ENCODE peak calls at places on chromosomes 7 and 10, in seven cellular contexts. I is HEK293T, W is K562, H is HepG2, Q is WTC11, G is H1, K is GM12878. R is an unnamed sample.

GRCh38 chr10:62554632-62555199 is 180.5 kb downstream of the ZNF365 start:
- DNase-seq in I (peak), W (peak), H (peak), Q (peak), G (no peak), K (no peak), R (peak)

GRCh38 chr7:4072161-4072925 is 609.8 kb upstream of the FOXK1 start:
- DNase-seq in I (no peak), W (no peak), H (no peak), Q (no peak), G (no peak), K (no peak), R (no peak)

GRCh38 chr10:5812283-5813090 is 747 bp downstream of the GDI2 start:
- DNase-seq in I (peak), W (peak), H (no peak), Q (peak), G (no peak), K (no peak), R (no peak)

GRCh38 chr7:123343611-123344010 is 143.8 kb upstream of the SLC13A1 start:
- DNase-seq in I (no peak), W (no peak), H (no peak), Q (no peak), G (no peak), K (no peak), R (no peak)

GRCh38 chr10:124019886-124020797 is 73.3 kb downstream of the CHST15 start:
- DNase-seq in I (no peak), W (no peak), H (no peak), Q (peak), G (peak), K (no peak), R (no peak)

GRCh38 chr7:116820149-116820548 is 42.2 kb upstream of the CAPZA2 start:
- DNase-seq in I (no peak), W (no peak), H (no peak), Q (no peak), G (no peak), K (no peak), R (no peak)

GRCh38 chr7:92058040-92058439 is 76.2 kb downstream of the CYP51A1 start:
- DNase-seq in I (no peak), W (no peak), H (no peak), Q (no peak), G (no peak), K (peak), R (no peak)

GRCh38 chr7:89618269-89618668 is 536.0 kb upstream of the STEAP1 start:
- DNase-seq in I (no peak), W (no peak), H (no peak), Q (no peak), G (no peak), K (no peak), R (no peak)

GRCh38 chr7:49773939-49774458 is 561 bp downstream of the VWC2 start:
- DNase-seq in I (no peak), W (no peak), H (no peak), Q (peak), G (no peak), K (no peak), R (no peak)

GRCh38 chr10:82378146-82378545 is 503.2 kb downstream of the NRG3 start:
- DNase-seq in I (no peak), W (no peak), H (no peak), Q (no peak), G (no peak), K (no peak), R (no peak)

GRCh38 chr7:127901895-127902703 is 129.1 kb downstream of the LRRC4 start:
- DNase-seq in I (no peak), W (no peak), H (no peak), Q (no peak), G (no peak), K (peak), R (no peak)

GRCh38 chr7:149495785-149496641 is 1.6 kb downstream of the ZNF746 start:
- DNase-seq in I (no peak), W (no peak), H (peak), Q (no peak), G (no peak), K (no peak), R (no peak)

GRCh38 chr7:66224171-66224773 is 19.1 kb downstream of the TPST1 start:
- DNase-seq in I (no peak), W (no peak), H (no peak), Q (no peak), G (no peak), K (no peak), R (no peak)

GRCh38 chr10:77637474-77637985 is at the start of gene KCNMA1:
- DNase-seq in I (no peak), W (no peak), H (no peak), Q (peak), G (no peak), K (no peak), R (no peak)

GRCh38 chr7:18566829-18567228 is 71.3 kb downstream of the HDAC9 start:
- DNase-seq in I (no peak), W (no peak), H (no peak), Q (no peak), G (no peak), K (peak), R (no peak)

GRCh38 chr7:41873781-41874180 is 170.9 kb upstream of the INHBA start:
- DNase-seq in I (no peak), W (no peak), H (no peak), Q (no peak), G (no peak), K (no peak), R (no peak)

GRCh38 chr7:144534196-144534595 is 130.7 kb upstream of the NOBOX start:
- DNase-seq in I (no peak), W (no peak), H (peak), Q (no peak), G (no peak), K (no peak), R (no peak)

GRCh38 chr7:42091461-42092229 is 145.4 kb downstream of the GLI3 start:
- DNase-seq in I (no peak), W (no peak), H (peak), Q (peak), G (peak), K (no peak), R (no peak)

GRCh38 chr7:54546081-54546985 is 4.2 kb downstream of the VSTM2A start:
- DNase-seq in I (peak), W (peak), H (peak), Q (peak), G (no peak), K (no peak), R (no peak)

GRCh38 chr7:107150375-107151073 is 18.3 kb upstream of the HBP1 start:
- DNase-seq in I (peak), W (peak), H (peak), Q (peak), G (no peak), K (no peak), R (peak)

GRCh38 chr7:158030071-158030470 is 557.6 kb downstream of the PTPRN2 start:
- DNase-seq in I (no peak), W (no peak), H (no peak), Q (no peak), G (no peak), K (no peak), R (no peak)

GRCh38 chr7:151715661-151716338 is 161.1 kb downstream of the PRKAG2 start:
- DNase-seq in I (no peak), W (no peak), H (no peak), Q (no peak), G (no peak), K (no peak), R (no peak)

GRCh38 chr10:58666024-58666423 is 153.4 kb downstream of the BICC1 start:
- DNase-seq in I (no peak), W (no peak), H (peak), Q (no peak), G (no peak), K (no peak), R (no peak)

GRCh38 chr10:14879055-14879800 is 562 bp downstream of the SUV39H2 start:
- DNase-seq in I (no peak), W (no peak), H (peak), Q (peak), G (no peak), K (no peak), R (no peak)

GRCh38 chr10:103512166-103512565 is 18.7 kb downstream of the NEURL1 start:
- DNase-seq in I (no peak), W (no peak), H (no peak), Q (no peak), G (no peak), K (no peak), R (no peak)

GRCh38 chr7:114084381-114085312 is 165.8 kb upstream of the PPP1R3A start:
- DNase-seq in I (peak), W (no peak), H (no peak), Q (peak), G (no peak), K (no peak), R (no peak)

GRCh38 chr7:15461576-15461975 is 100.2 kb downstream of the AGMO start:
- DNase-seq in I (no peak), W (no peak), H (no peak), Q (no peak), G (no peak), K (no peak), R (no peak)

GRCh38 chr10:76115471-76116155 is 684.2 kb downstream of the LRMDA start:
- DNase-seq in I (no peak), W (no peak), H (no peak), Q (no peak), G (no peak), K (no peak), R (no peak)

DNA sequence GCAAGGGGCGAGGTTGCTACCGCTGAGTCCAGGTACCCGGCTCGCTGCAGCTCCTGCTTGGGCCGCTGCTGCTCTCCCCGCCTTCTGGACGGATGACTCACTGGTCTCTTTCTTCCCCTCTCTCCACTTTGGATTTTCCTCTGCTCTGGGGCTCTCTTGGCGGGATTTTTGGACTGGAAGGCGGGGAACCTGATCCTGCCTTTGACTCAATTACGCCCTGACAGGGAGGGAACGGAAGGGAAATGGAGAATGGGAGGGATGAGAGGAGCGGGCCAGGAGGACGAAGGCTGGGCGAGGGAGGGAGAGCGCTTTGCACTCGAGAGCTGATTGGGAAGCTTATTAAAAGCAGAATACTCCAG is at the start of gene PTN:
- DNase-seq in I (peak), W (no peak), H (no peak), Q (peak), G (peak), K (no peak), R (no peak)
- TF ChIP-seq SP1 in I (no peak), W (no peak), H (no peak), Q (no peak), G (no peak), K (no peak), R (no peak)

GRCh38 chr7:27920281-27920946 is 180.5 kb downstream of the TAX1BP1 start:
- DNase-seq in I (no peak), W (no peak), H (no peak), Q (no peak), G (no peak), K (no peak), R (no peak)

GRCh38 chr7:27916372-27916771 is 176.4 kb downstream of the TAX1BP1 start:
- DNase-seq in I (no peak), W (no peak), H (no peak), Q (no peak), G (no peak), K (no peak), R (peak)

GRCh38 chr7:27918503-27918902 is 178.5 kb downstream of the TAX1BP1 start:
- DNase-seq in I (no peak), W (no peak), H (no peak), Q (no peak), G (no peak), K (no peak), R (no peak)

GRCh38 chr7:27917119-27917518 is 177.2 kb downstream of the TAX1BP1 start:
- DNase-seq in I (no peak), W (no peak), H (no peak), Q (no peak), G (no peak), K (no peak), R (no peak)

GRCh38 chr7:27917774-27918314 is 177.9 kb downstream of the TAX1BP1 start:
- DNase-seq in I (no peak), W (no peak), H (peak), Q (no peak), G (no peak), K (no peak), R (no peak)
- TF ChIP-seq SP1 in I (no peak), W (no peak), H (no peak), Q (no peak), G (no peak), K (no peak), R (no peak)

GRCh38 chr10:29600821-29601220 is 34.0 kb downstream of the SVIL start:
- DNase-seq in I (no peak), W (no peak), H (no peak), Q (no peak), G (no peak), K (no peak), R (no peak)
- TF ChIP-seq SP1 in I (no peak), W (no peak), H (no peak), Q (no peak), G (no peak), K (no peak), R (no peak)

DNA sequence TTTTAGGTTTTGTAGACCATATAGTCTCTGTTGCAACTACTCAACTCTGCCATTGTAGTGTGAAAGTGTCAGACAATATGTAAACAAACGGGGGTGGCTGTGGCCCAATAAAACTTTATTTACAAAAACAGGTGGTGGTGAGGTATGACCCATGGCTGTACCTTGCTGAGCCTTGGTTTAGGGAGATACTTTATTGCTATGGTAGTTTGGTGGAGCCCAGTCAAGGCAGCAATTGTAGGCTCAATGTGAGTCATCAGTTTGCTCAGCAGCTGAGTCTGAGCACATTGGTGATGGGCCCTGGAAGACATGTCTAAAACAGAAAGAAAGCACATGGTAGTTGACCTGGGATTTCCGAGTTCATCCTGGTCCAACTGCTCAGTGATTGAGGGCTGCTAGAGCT is 242.5 kb downstream of the REEP3 start:
- DNase-seq in I (no peak), W (no peak), H (no peak), Q (no peak), G (no peak), K (no peak), R (no peak)
- TF ChIP-seq SP1 in I (no peak), W (no peak), H (no peak), Q (no peak), G (no peak), K (no peak), R (no peak)

GRCh38 chr7:110130669-110131068 is 960.3 kb upstream of the LRRN3 start:
- DNase-seq in I (no peak), W (no peak), H (no peak), Q (no peak), G (no peak), K (no peak), R (no peak)
- TF ChIP-seq SP1 in I (no peak), W (no peak), H (no peak), Q (no peak), G (no peak), K (no peak), R (no peak)

GRCh38 chr10:112467541-112468075 is 20.6 kb downstream of the VTI1A start:
- DNase-seq in I (no peak), W (no peak), H (no peak), Q (no peak), G (no peak), K (no peak), R (no peak)

GRCh38 chr10:112466802-112467201 is 19.8 kb downstream of the VTI1A start:
- DNase-seq in I (no peak), W (no peak), H (no peak), Q (no peak), G (no peak), K (no peak), R (no peak)

GRCh38 chr10:112461029-112461887 is 14.2 kb downstream of the VTI1A start:
- DNase-seq in I (no peak), W (no peak), H (no peak), Q (no peak), G (no peak), K (no peak), R (peak)

GRCh38 chr10:112465299-112465882 is 18.4 kb downstream of the VTI1A start:
- DNase-seq in I (no peak), W (no peak), H (no peak), Q (no peak), G (no peak), K (no peak), R (no peak)
- TF ChIP-seq SP1 in I (no peak), W (no peak), H (no peak), Q (no peak), G (no peak), K (no peak), R (no peak)